ENCODE peak calls at places on chromosomes 1 and 21, in seven cellular contexts. One of them, this sample, is unnamed.

GRCh38 chr1:231053493-231054162 is 13.6 kb upstream of the FAM89A start:
- DNase-seq in heart left ventricle: peak
- DNase-seq in tibial nerve: peak
- DNase-seq in uterus: peak
- DNase-seq in CD8-positive, alpha-beta T cell: no peak
- DNase-seq in tibial artery: no peak
- DNase-seq in ascending aorta: no peak
- DNase-seq in this sample: no peak

GRCh38 chr1:14320518-14320917 is 278.0 kb upstream of the KAZN start:
- DNase-seq in ascending aorta: no peak
- DNase-seq in heart left ventricle: no peak
- DNase-seq in CD8-positive, alpha-beta T cell: no peak
- DNase-seq in tibial nerve: no peak
- DNase-seq in tibial artery: no peak
- DNase-seq in uterus: no peak
- DNase-seq in this sample: no peak

GRCh38 chr1:246564839-246565750 is 966 bp downstream of the TFB2M start:
- DNase-seq in tibial nerve: no peak
- DNase-seq in CD8-positive, alpha-beta T cell: no peak
- DNase-seq in ascending aorta: no peak
- DNase-seq in heart left ventricle: no peak
- DNase-seq in tibial artery: no peak
- DNase-seq in uterus: no peak
- DNase-seq in this sample: no peak

GRCh38 chr1:54453089-54453488 is 46.9 kb upstream of the SSBP3 start:
- DNase-seq in uterus: no peak
- DNase-seq in CD8-positive, alpha-beta T cell: no peak
- DNase-seq in tibial artery: no peak
- DNase-seq in heart left ventricle: no peak
- DNase-seq in ascending aorta: no peak
- DNase-seq in tibial nerve: no peak
- DNase-seq in this sample: no peak

GRCh38 chr1:27130798-27131197 is 24.1 kb downstream of the SLC9A1 start:
- DNase-seq in CD8-positive, alpha-beta T cell: no peak
- DNase-seq in uterus: no peak
- DNase-seq in tibial artery: no peak
- DNase-seq in tibial nerve: no peak
- DNase-seq in heart left ventricle: peak
- DNase-seq in ascending aorta: no peak
- DNase-seq in this sample: no peak

GRCh38 chr1:159122005-159122621 is 45.5 kb upstream of the AIM2 start:
- DNase-seq in ascending aorta: no peak
- DNase-seq in heart left ventricle: no peak
- DNase-seq in tibial artery: no peak
- DNase-seq in CD8-positive, alpha-beta T cell: no peak
- DNase-seq in uterus: no peak
- DNase-seq in tibial nerve: no peak
- DNase-seq in this sample: no peak

GRCh38 chr1:62288224-62288623 is 31.0 kb downstream of the KANK4 start:
- DNase-seq in CD8-positive, alpha-beta T cell: no peak
- DNase-seq in tibial nerve: no peak
- DNase-seq in tibial artery: no peak
- DNase-seq in heart left ventricle: no peak
- DNase-seq in ascending aorta: no peak
- DNase-seq in uterus: no peak
- DNase-seq in this sample: no peak

GRCh38 chr1:101112051-101112770 is 86.6 kb upstream of the DPH5 start:
- DNase-seq in tibial nerve: peak
- DNase-seq in ascending aorta: peak
- DNase-seq in uterus: no peak
- DNase-seq in tibial artery: peak
- DNase-seq in heart left ventricle: peak
- DNase-seq in CD8-positive, alpha-beta T cell: peak
- DNase-seq in this sample: no peak

GRCh38 chr21:36337099-36337509 is 17.1 kb downstream of the MORC3 start:
- DNase-seq in tibial nerve: no peak
- DNase-seq in heart left ventricle: no peak
- DNase-seq in uterus: no peak
- DNase-seq in CD8-positive, alpha-beta T cell: no peak
- DNase-seq in tibial artery: no peak
- DNase-seq in ascending aorta: no peak
- DNase-seq in this sample: no peak

GRCh38 chr1:199394856-199395255 is 632.7 kb upstream of the NR5A2 start:
- DNase-seq in tibial nerve: no peak
- DNase-seq in CD8-positive, alpha-beta T cell: no peak
- DNase-seq in uterus: no peak
- DNase-seq in heart left ventricle: no peak
- DNase-seq in ascending aorta: no peak
- DNase-seq in tibial artery: no peak
- DNase-seq in this sample: no peak

DNA sequence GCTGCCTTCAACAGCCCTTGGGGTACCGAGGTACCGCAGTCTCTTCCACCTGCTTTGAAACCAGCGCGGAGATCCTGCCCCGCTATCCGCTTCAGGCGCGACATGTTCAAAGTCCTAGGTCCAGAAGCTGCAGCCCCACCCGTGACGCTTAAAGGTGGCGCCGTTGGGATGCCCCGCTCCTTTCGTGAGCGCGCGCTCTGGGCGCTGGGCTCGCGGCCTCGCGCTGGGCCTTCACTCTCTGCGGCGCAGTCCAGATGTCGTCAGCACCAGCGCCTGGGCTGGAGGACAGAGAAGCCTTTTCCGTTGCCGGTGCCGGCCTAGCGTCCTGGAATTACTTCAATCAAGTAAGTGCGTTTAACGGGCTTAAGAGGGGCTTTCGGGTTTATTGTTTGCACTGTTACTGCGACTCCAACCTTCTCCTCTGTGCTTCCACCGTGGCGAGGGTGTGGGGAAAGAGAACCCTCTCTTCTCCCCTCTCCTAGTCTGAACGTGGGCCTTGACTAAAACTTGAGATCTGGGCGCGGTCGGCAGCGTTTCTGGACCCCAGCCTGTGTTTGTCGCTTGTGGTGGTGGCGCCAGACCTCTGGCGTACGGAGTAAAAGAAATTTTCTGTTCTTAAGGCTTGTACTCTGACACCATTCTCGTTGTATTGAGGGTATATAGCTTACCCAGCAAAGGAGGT is at the start of gene LRRC40:
- DNase-seq in tibial artery: peak
- DNase-seq in tibial nerve: peak
- DNase-seq in CD8-positive, alpha-beta T cell: peak
- DNase-seq in ascending aorta: peak
- DNase-seq in heart left ventricle: peak
- DNase-seq in uterus: peak
- DNase-seq in this sample: peak
- TF ChIP-seq CTCF in tibial artery: no peak
- TF ChIP-seq CTCF in tibial nerve: no peak
- TF ChIP-seq CTCF in CD8-positive, alpha-beta T cell: no peak
- TF ChIP-seq CTCF in ascending aorta: no peak
- TF ChIP-seq CTCF in heart left ventricle: no peak
- TF ChIP-seq CTCF in uterus: peak
- TF ChIP-seq CTCF in this sample: no peak

GRCh38 chr1:89081005-89081404 is 16.0 kb upstream of the GBP1 start:
- DNase-seq in ascending aorta: no peak
- DNase-seq in uterus: no peak
- DNase-seq in tibial nerve: no peak
- DNase-seq in tibial artery: no peak
- DNase-seq in heart left ventricle: no peak
- DNase-seq in CD8-positive, alpha-beta T cell: no peak
- DNase-seq in this sample: no peak

GRCh38 chr1:89089962-89090361 is 25.0 kb upstream of the GBP1 start:
- DNase-seq in uterus: no peak
- DNase-seq in tibial artery: no peak
- DNase-seq in tibial nerve: no peak
- DNase-seq in CD8-positive, alpha-beta T cell: no peak
- DNase-seq in ascending aorta: no peak
- DNase-seq in heart left ventricle: no peak
- DNase-seq in this sample: no peak

GRCh38 chr1:89087241-89087640 is 22.2 kb upstream of the GBP1 start:
- DNase-seq in tibial artery: no peak
- DNase-seq in tibial nerve: no peak
- DNase-seq in uterus: no peak
- DNase-seq in heart left ventricle: no peak
- DNase-seq in ascending aorta: no peak
- DNase-seq in CD8-positive, alpha-beta T cell: no peak
- DNase-seq in this sample: no peak

GRCh38 chr1:89088597-89088996 is 23.6 kb upstream of the GBP1 start:
- DNase-seq in ascending aorta: no peak
- DNase-seq in CD8-positive, alpha-beta T cell: no peak
- DNase-seq in tibial artery: no peak
- DNase-seq in tibial nerve: no peak
- DNase-seq in heart left ventricle: no peak
- DNase-seq in uterus: no peak
- DNase-seq in this sample: no peak

DNA sequence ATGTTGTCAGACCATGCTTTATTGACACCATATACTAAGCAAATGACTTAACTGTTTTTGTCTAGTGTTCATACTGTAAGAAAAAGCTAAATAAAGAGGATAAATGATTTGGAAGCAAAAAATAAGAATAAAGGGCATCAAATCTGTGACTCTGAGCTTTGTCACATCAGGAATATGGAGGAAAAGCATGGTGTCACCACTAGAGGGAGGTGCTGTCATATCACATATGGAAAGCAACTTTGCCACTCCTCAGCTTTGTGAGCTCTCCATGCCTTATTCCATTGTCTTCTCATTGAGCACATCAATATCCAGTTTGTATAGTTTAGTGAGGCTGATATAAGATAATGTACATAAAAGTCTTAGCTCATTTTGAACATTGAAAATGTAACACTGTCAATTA is 20.8 kb upstream of the GBP1 start:
- DNase-seq in heart left ventricle: no peak
- DNase-seq in ascending aorta: no peak
- DNase-seq in CD8-positive, alpha-beta T cell: no peak
- DNase-seq in tibial nerve: no peak
- DNase-seq in tibial artery: no peak
- DNase-seq in uterus: no peak
- DNase-seq in this sample: no peak
- TF ChIP-seq CTCF in heart left ventricle: peak
- TF ChIP-seq CTCF in ascending aorta: peak
- TF ChIP-seq CTCF in CD8-positive, alpha-beta T cell: peak
- TF ChIP-seq CTCF in tibial nerve: peak
- TF ChIP-seq CTCF in tibial artery: no peak
- TF ChIP-seq CTCF in uterus: peak
- TF ChIP-seq CTCF in this sample: no peak

DNA sequence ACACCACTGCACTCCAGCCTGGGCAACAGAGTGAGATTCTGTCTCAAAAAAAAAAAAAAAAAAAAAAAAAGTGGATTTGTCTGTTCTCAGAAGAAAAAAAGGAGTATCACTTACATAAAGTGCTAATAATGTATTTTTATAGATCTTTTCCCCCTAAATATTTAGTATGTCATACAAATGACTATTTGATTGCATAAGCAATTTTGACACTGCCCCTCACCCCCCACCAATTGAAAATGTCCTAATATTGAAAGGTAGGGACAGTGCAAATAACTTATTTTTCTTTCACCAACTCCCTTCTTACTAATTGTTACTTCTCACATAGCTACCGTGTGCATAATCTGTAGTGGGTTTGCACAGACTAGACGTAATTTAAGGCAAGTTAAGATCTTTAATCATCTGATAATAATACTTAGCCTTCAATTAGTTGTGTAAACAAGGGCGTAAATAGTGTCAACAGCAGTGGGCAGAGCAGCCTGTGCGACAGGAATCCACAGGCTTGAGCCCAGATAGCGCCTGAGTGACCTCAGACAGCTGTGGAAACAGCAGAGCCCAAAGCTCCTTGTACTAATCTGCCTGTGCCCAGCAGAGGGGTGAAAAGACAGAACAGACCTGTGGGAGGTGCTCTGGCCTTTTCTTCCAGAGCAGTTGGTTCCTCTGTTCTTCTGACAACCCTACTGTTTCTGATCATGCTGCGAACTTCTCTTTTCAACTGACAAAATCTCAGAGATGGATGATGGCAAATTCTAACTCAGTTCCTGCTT is 4.5 kb upstream of the IER5 start:
- DNase-seq in uterus: peak
- DNase-seq in tibial artery: peak
- DNase-seq in CD8-positive, alpha-beta T cell: peak
- DNase-seq in ascending aorta: peak
- DNase-seq in tibial nerve: peak
- DNase-seq in heart left ventricle: peak
- DNase-seq in this sample: no peak
- TF ChIP-seq CTCF in uterus: peak
- TF ChIP-seq CTCF in tibial artery: peak
- TF ChIP-seq CTCF in CD8-positive, alpha-beta T cell: peak
- TF ChIP-seq CTCF in ascending aorta: peak
- TF ChIP-seq CTCF in tibial nerve: peak
- TF ChIP-seq CTCF in heart left ventricle: peak
- TF ChIP-seq CTCF in this sample: no peak

GRCh38 chr1:70486676-70487470 is 75.8 kb downstream of the CTH start:
- DNase-seq in tibial nerve: peak
- DNase-seq in CD8-positive, alpha-beta T cell: no peak
- DNase-seq in tibial artery: no peak
- DNase-seq in heart left ventricle: peak
- DNase-seq in uterus: peak
- DNase-seq in ascending aorta: no peak
- DNase-seq in this sample: no peak
- TF ChIP-seq CTCF in tibial nerve: no peak
- TF ChIP-seq CTCF in CD8-positive, alpha-beta T cell: no peak
- TF ChIP-seq CTCF in tibial artery: no peak
- TF ChIP-seq CTCF in heart left ventricle: no peak
- TF ChIP-seq CTCF in uterus: no peak
- TF ChIP-seq CTCF in ascending aorta: no peak
- TF ChIP-seq CTCF in this sample: no peak

GRCh38 chr1:2330511-2331199 is 60.7 kb downstream of the MORN1 start:
- DNase-seq in uterus: peak
- DNase-seq in tibial nerve: peak
- DNase-seq in ascending aorta: peak
- DNase-seq in CD8-positive, alpha-beta T cell: no peak
- DNase-seq in heart left ventricle: peak
- DNase-seq in tibial artery: peak
- DNase-seq in this sample: peak
- TF ChIP-seq CTCF in uterus: no peak
- TF ChIP-seq CTCF in tibial nerve: no peak
- TF ChIP-seq CTCF in ascending aorta: no peak
- TF ChIP-seq CTCF in CD8-positive, alpha-beta T cell: no peak
- TF ChIP-seq CTCF in heart left ventricle: peak
- TF ChIP-seq CTCF in tibial artery: no peak
- TF ChIP-seq CTCF in this sample: no peak

This sample was measured in mesothelial cell of epicardium.